ENCODE peak calls at places on chromosomes 5 and 9, in seven cellular contexts. One of them, this sample, is unnamed.

GRCh38 chr9:8447618-8448017 is 648.0 kb upstream of the DMAC1 start:
- DNase-seq in BJ: no peak
- DNase-seq in PC-3: no peak
- DNase-seq in naive thymus-derived CD4-positive, alpha-beta T cell: no peak
- DNase-seq in neural progenitor cell: no peak
- DNase-seq in small intestine: no peak
- DNase-seq in tibial artery: no peak
- DNase-seq in this sample: no peak

GRCh38 chr9:21452681-21453080 is 12.4 kb downstream of the IFNA1 start:
- DNase-seq in BJ: no peak
- DNase-seq in PC-3: no peak
- DNase-seq in naive thymus-derived CD4-positive, alpha-beta T cell: no peak
- DNase-seq in neural progenitor cell: no peak
- DNase-seq in small intestine: no peak
- DNase-seq in tibial artery: no peak
- DNase-seq in this sample: no peak

GRCh38 chr5:43145071-43145470 is 24.4 kb downstream of the ZNF131 start:
- DNase-seq in BJ: no peak
- DNase-seq in PC-3: no peak
- DNase-seq in naive thymus-derived CD4-positive, alpha-beta T cell: no peak
- DNase-seq in neural progenitor cell: peak; percentile 25
- DNase-seq in small intestine: no peak
- DNase-seq in tibial artery: no peak
- DNase-seq in this sample: no peak

GRCh38 chr9:81522721-81523551 is 166.4 kb downstream of the TLE1 start:
- DNase-seq in BJ: peak; percentile 12
- DNase-seq in PC-3: peak; percentile 74
- DNase-seq in naive thymus-derived CD4-positive, alpha-beta T cell: no peak
- DNase-seq in neural progenitor cell: peak; percentile 51
- DNase-seq in small intestine: peak; percentile 60
- DNase-seq in tibial artery: no peak
- DNase-seq in this sample: peak; percentile 76

GRCh38 chr5:180323929-180324632 is 29.1 kb downstream of the GFPT2 start:
- DNase-seq in BJ: no peak
- DNase-seq in PC-3: no peak
- DNase-seq in naive thymus-derived CD4-positive, alpha-beta T cell: no peak
- DNase-seq in neural progenitor cell: no peak
- DNase-seq in small intestine: no peak
- DNase-seq in tibial artery: no peak
- DNase-seq in this sample: peak; percentile 71

GRCh38 chr5:123066016-123066415 is 23.0 kb upstream of the PRDM6 start:
- DNase-seq in BJ: no peak
- DNase-seq in PC-3: peak; percentile 55
- DNase-seq in naive thymus-derived CD4-positive, alpha-beta T cell: no peak
- DNase-seq in neural progenitor cell: no peak
- DNase-seq in small intestine: no peak
- DNase-seq in tibial artery: no peak
- DNase-seq in this sample: peak; percentile 71

GRCh38 chr5:61052870-61053269 is 107.9 kb downstream of the NDUFAF2 start:
- DNase-seq in BJ: peak; percentile 59
- DNase-seq in PC-3: peak; percentile 92
- DNase-seq in naive thymus-derived CD4-positive, alpha-beta T cell: no peak
- DNase-seq in neural progenitor cell: no peak
- DNase-seq in small intestine: peak; percentile 74
- DNase-seq in tibial artery: no peak
- DNase-seq in this sample: peak; percentile 95

GRCh38 chr9:751137-752051 is 90.1 kb upstream of the DMRT1 start:
- DNase-seq in BJ: no peak
- DNase-seq in PC-3: peak; percentile 65
- DNase-seq in naive thymus-derived CD4-positive, alpha-beta T cell: no peak
- DNase-seq in neural progenitor cell: no peak
- DNase-seq in small intestine: no peak
- DNase-seq in tibial artery: peak; percentile 51
- DNase-seq in this sample: peak; percentile 40

GRCh38 chr5:11902304-11902703 is 1.9 kb downstream of the CTNND2 start:
- DNase-seq in BJ: no peak
- DNase-seq in PC-3: no peak
- DNase-seq in naive thymus-derived CD4-positive, alpha-beta T cell: no peak
- DNase-seq in neural progenitor cell: peak; percentile 39
- DNase-seq in small intestine: no peak
- DNase-seq in tibial artery: no peak
- DNase-seq in this sample: no peak

GRCh38 chr5:11905209-11905608 is 963 bp upstream of the CTNND2 start:
- DNase-seq in BJ: no peak
- DNase-seq in PC-3: no peak
- DNase-seq in naive thymus-derived CD4-positive, alpha-beta T cell: no peak
- DNase-seq in neural progenitor cell: peak; percentile 13
- DNase-seq in small intestine: no peak
- DNase-seq in tibial artery: no peak
- DNase-seq in this sample: no peak

GRCh38 chr5:11903121-11903613 is 1.1 kb downstream of the CTNND2 start:
- DNase-seq in BJ: no peak
- DNase-seq in PC-3: no peak
- DNase-seq in naive thymus-derived CD4-positive, alpha-beta T cell: no peak
- DNase-seq in neural progenitor cell: peak; percentile 62
- DNase-seq in small intestine: no peak
- DNase-seq in tibial artery: no peak
- DNase-seq in this sample: no peak

GRCh38 chr5:11903614-11904269 is 504 bp downstream of the CTNND2 start:
- DNase-seq in BJ: no peak
- DNase-seq in PC-3: peak; percentile 57
- DNase-seq in naive thymus-derived CD4-positive, alpha-beta T cell: no peak
- DNase-seq in neural progenitor cell: peak; percentile 90
- DNase-seq in small intestine: no peak
- DNase-seq in tibial artery: no peak
- DNase-seq in this sample: no peak

DNA sequence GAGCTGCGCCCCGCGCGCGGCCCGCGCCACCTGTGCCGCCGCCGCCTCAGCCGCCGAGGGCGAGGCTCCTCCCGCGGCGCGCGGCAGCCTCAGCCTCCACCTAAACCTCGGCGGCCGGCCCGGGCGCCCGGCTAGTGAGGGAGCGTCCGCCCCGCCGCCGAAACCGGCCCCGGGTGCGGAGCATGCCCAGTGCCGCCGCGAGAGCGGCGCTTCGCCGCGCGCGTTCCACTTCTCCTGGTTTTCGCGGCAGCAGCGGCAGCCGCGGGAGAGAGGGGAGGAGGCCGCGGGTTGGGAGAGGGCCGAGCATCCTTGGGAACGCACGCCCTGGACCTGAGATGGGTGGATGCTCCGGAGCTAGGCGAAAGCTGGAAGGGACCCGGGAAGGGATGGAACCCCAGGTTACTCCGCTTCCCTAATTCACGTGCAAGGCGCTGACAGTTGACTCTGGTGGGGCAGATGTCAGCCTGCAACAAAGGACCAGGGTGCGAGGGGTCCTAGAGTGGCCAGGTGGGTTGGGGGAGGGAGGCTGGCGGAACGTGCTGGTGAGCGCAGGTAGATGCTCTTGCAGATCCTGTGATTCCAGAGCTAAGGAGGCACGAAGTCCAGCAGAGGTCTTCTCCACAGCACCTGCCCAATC is at the start of gene CTNND2:
- DNase-seq in BJ: no peak
- DNase-seq in PC-3: peak; percentile 76
- DNase-seq in naive thymus-derived CD4-positive, alpha-beta T cell: no peak
- DNase-seq in neural progenitor cell: peak; percentile 94
- DNase-seq in small intestine: no peak
- DNase-seq in tibial artery: no peak
- DNase-seq in this sample: no peak
- H3K4me3 ChIP-seq in BJ: no peak within 1 kb of the TSS
- H3K4me3 ChIP-seq in PC-3: peak within 1 kb of the TSS; percentile 71
- H3K4me3 ChIP-seq in naive thymus-derived CD4-positive, alpha-beta T cell: no peak within 1 kb of the TSS
- H3K4me3 ChIP-seq in neural progenitor cell: peak within 1 kb of the TSS; percentile 84
- H3K4me3 ChIP-seq in small intestine: peak within 1 kb of the TSS; percentile 31
- H3K4me3 ChIP-seq in tibial artery: no peak within 1 kb of the TSS
- H3K4me3 ChIP-seq in this sample: no peak within 1 kb of the TSS

DNA sequence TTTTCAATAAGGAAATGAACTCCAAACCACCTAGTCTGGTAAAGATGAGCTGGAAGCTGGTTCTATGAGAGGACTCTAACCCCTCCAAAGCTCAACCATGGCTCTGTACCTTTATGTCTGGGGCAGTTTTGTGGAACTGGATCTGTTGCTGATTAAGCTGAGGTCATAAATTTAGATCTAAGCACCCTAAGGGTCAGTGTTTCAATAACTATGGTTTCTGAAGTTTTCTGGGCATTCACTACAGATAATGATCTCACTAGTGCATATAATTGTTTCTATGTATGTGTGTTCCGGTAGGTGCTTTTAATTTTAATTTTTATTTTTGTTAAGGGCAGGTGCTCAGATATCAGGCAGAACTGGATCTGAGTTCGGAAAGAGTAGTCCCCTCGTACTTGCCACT is 258.7 kb upstream of the PANK3 start:
- DNase-seq in BJ: no peak
- DNase-seq in PC-3: no peak
- DNase-seq in naive thymus-derived CD4-positive, alpha-beta T cell: no peak
- DNase-seq in neural progenitor cell: no peak
- DNase-seq in small intestine: no peak
- DNase-seq in tibial artery: no peak
- DNase-seq in this sample: no peak
- H3K27me3 ChIP-seq in BJ: no peaks in the 10 kb centered on the region
- H3K27me3 ChIP-seq in PC-3: peaks cover 69% of the 10 kb centered on the region
- H3K27me3 ChIP-seq in naive thymus-derived CD4-positive, alpha-beta T cell: no peaks in the 10 kb centered on the region
- H3K27me3 ChIP-seq in neural progenitor cell: peaks cover 100% of the 10 kb centered on the region
- H3K27me3 ChIP-seq in small intestine: no peaks in the 10 kb centered on the region
- H3K27me3 ChIP-seq in tibial artery: no peaks in the 10 kb centered on the region
- H3K27me3 ChIP-seq in this sample: peaks cover 4% of the 10 kb centered on the region

DNA sequence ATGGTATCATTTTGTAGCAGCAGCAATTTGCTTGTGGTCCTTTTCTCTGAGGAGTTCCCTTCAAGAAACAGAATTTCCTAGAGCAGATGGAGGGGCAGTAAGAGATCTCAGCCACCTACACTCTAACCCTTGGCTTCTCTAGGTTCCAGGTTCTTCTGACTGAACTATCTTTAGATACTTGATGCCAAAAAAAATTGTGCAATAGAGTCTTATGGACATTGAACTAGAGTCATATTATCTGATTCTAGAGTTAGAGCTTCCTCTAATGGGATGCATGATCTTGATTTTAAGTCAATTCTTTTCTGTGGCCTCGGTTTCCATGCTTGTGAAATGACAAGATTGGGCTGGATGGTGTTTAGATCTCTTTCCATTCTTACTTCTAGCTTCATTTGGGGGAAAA is 142.8 kb downstream of the EGFLAM start:
- DNase-seq in BJ: no peak
- DNase-seq in PC-3: no peak
- DNase-seq in naive thymus-derived CD4-positive, alpha-beta T cell: no peak
- DNase-seq in neural progenitor cell: no peak
- DNase-seq in small intestine: no peak
- DNase-seq in tibial artery: no peak
- DNase-seq in this sample: no peak
- H3K4me3 ChIP-seq in BJ: no peak overlapping the region
- H3K4me3 ChIP-seq in PC-3: no peak overlapping the region
- H3K4me3 ChIP-seq in naive thymus-derived CD4-positive, alpha-beta T cell: no peak overlapping the region
- H3K4me3 ChIP-seq in neural progenitor cell: no peak overlapping the region
- H3K4me3 ChIP-seq in small intestine: no peak overlapping the region
- H3K4me3 ChIP-seq in tibial artery: no peak overlapping the region
- H3K4me3 ChIP-seq in this sample: no peak overlapping the region

DNA sequence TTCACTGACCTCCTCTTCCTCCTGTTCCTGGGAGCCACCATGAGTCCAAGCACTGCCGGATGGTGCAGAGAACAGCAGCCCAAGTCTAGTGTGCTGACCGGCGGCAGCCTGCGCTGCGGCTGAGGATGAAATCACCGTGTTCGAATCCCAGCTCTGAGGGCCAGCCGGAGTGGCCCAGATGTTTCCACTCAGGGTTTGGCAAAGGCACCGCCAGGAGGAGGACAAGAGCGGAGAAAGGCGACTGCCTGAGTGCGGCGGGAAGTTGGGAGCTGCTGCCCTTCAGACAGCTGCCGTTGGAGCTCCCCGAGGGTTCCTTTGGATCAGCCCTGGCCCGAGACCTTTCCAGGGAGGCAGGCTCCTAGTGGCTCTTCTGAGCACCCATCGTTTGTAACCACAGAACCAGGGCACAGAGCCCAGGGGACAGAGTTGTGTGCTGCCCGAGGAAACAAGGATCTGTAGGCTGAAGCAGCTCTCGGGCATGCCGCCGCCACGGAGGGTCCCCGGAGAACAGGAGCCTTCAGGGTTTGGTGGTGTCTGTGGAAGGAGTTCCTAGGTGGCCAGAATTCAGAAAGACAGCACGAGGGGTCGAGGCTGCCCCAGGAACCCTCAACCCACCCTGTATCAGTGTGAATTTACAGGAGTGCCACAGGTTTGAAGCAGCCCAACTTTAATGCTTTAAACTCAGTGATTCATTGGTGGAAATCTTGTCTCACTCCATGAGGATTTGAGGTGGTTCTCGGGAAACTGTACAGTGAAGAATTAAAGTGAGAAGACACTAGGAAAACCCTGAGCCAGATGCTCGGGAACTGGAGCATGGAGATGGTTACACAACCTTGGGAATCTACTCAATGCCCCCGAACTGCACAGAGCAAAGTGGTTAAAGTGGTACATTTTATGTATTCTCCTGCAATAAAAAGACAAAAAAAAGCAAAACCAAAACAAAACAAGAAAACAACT is 115.5 kb upstream of the COL5A1 start:
- DNase-seq in BJ: no peak
- DNase-seq in PC-3: no peak
- DNase-seq in naive thymus-derived CD4-positive, alpha-beta T cell: no peak
- DNase-seq in neural progenitor cell: no peak
- DNase-seq in small intestine: no peak
- DNase-seq in tibial artery: peak; percentile 65
- DNase-seq in this sample: no peak
- H3K27me3 ChIP-seq in BJ: no peaks in the 10 kb centered on the region
- H3K27me3 ChIP-seq in PC-3: peaks cover 3% of the 10 kb centered on the region
- H3K27me3 ChIP-seq in naive thymus-derived CD4-positive, alpha-beta T cell: no peaks in the 10 kb centered on the region
- H3K27me3 ChIP-seq in neural progenitor cell: no peaks in the 10 kb centered on the region
- H3K27me3 ChIP-seq in small intestine: no peaks in the 10 kb centered on the region
- H3K27me3 ChIP-seq in tibial artery: peaks cover 11% of the 10 kb centered on the region
- H3K27me3 ChIP-seq in this sample: no peaks in the 10 kb centered on the region

GRCh38 chr9:18768951-18769622 is 263.9 kb downstream of the SAXO1 start:
- DNase-seq in BJ: no peak
- DNase-seq in PC-3: no peak
- DNase-seq in naive thymus-derived CD4-positive, alpha-beta T cell: no peak
- DNase-seq in neural progenitor cell: no peak
- DNase-seq in small intestine: no peak
- DNase-seq in tibial artery: no peak
- DNase-seq in this sample: no peak

GRCh38 chr9:18771736-18772135 is 261.3 kb downstream of the SAXO1 start:
- DNase-seq in BJ: no peak
- DNase-seq in PC-3: no peak
- DNase-seq in naive thymus-derived CD4-positive, alpha-beta T cell: no peak
- DNase-seq in neural progenitor cell: no peak
- DNase-seq in small intestine: no peak
- DNase-seq in tibial artery: no peak
- DNase-seq in this sample: no peak

GRCh38 chr9:18770509-18770908 is 262.5 kb downstream of the SAXO1 start:
- DNase-seq in BJ: no peak
- DNase-seq in PC-3: no peak
- DNase-seq in naive thymus-derived CD4-positive, alpha-beta T cell: no peak
- DNase-seq in neural progenitor cell: no peak
- DNase-seq in small intestine: no peak
- DNase-seq in tibial artery: no peak
- DNase-seq in this sample: no peak

GRCh38 chr9:18767141-18767540 is 265.9 kb downstream of the SAXO1 start:
- DNase-seq in BJ: no peak
- DNase-seq in PC-3: no peak
- DNase-seq in naive thymus-derived CD4-positive, alpha-beta T cell: no peak
- DNase-seq in neural progenitor cell: no peak
- DNase-seq in small intestine: no peak
- DNase-seq in tibial artery: no peak
- DNase-seq in this sample: no peak

GRCh38 chr9:18771018-18771417 is 262.0 kb downstream of the SAXO1 start:
- DNase-seq in BJ: no peak
- DNase-seq in PC-3: no peak
- DNase-seq in naive thymus-derived CD4-positive, alpha-beta T cell: no peak
- DNase-seq in neural progenitor cell: no peak
- DNase-seq in small intestine: no peak
- DNase-seq in tibial artery: no peak
- DNase-seq in this sample: no peak
- H3K4me3 ChIP-seq in BJ: no peak overlapping the region
- H3K4me3 ChIP-seq in PC-3: no peak overlapping the region
- H3K4me3 ChIP-seq in naive thymus-derived CD4-positive, alpha-beta T cell: no peak overlapping the region
- H3K4me3 ChIP-seq in neural progenitor cell: no peak overlapping the region
- H3K4me3 ChIP-seq in small intestine: no peak overlapping the region
- H3K4me3 ChIP-seq in tibial artery: no peak overlapping the region
- H3K4me3 ChIP-seq in this sample: no peak overlapping the region

This sample was measured in bronchial epithelial cell.